ENCODE peak calls at places on chromosomes 3 and 15, in five cellular contexts. One of them, this sample, is unnamed.
A peak's percentile ranks its signal among the peaks of the same experiment; 100 is the strongest.

GRCh38 chr3:159082514-159082913 is 280.7 kb downstream of the MFSD1 start:
- DNase-seq in GM20000: no peak
- DNase-seq in mesenchymal stem cell: peak; percentile 87
- DNase-seq in left lung: no peak
- DNase-seq in PC-9: no peak
- DNase-seq in this sample: no peak

GRCh38 chr15:22794063-22794462 is 7.6 kb downstream of the NIPA1 start:
- DNase-seq in GM20000: no peak
- DNase-seq in PC-9: no peak
- DNase-seq in left lung: no peak
- DNase-seq in mesenchymal stem cell: no peak
- DNase-seq in this sample: no peak

GRCh38 chr3:13017361-13018038 is 55.7 kb downstream of the IQSEC1 start:
- DNase-seq in PC-9: no peak
- DNase-seq in GM20000: no peak
- DNase-seq in left lung: no peak
- DNase-seq in mesenchymal stem cell: no peak
- DNase-seq in this sample: no peak

GRCh38 chr15:100201376-100202280 is 140.1 kb downstream of the ADAMTS17 start:
- DNase-seq in PC-9: no peak
- DNase-seq in GM20000: no peak
- DNase-seq in mesenchymal stem cell: peak; percentile 1
- DNase-seq in left lung: no peak
- DNase-seq in this sample: no peak

GRCh38 chr3:112320698-112321097 is 12.3 kb upstream of the CD200 start:
- DNase-seq in mesenchymal stem cell: no peak
- DNase-seq in left lung: no peak
- DNase-seq in GM20000: no peak
- DNase-seq in PC-9: no peak
- DNase-seq in this sample: no peak

GRCh38 chr3:127207727-127208482 is 15.0 kb downstream of the PRR23E start:
- DNase-seq in GM20000: no peak
- DNase-seq in mesenchymal stem cell: no peak
- DNase-seq in left lung: no peak
- DNase-seq in PC-9: no peak
- DNase-seq in this sample: no peak

GRCh38 chr3:115004201-115005140 is 142.6 kb downstream of the ZBTB20 start:
- DNase-seq in PC-9: no peak
- DNase-seq in GM20000: no peak
- DNase-seq in left lung: no peak
- DNase-seq in mesenchymal stem cell: no peak
- DNase-seq in this sample: no peak

GRCh38 chr15:68572921-68573320 is 5.9 kb upstream of the CORO2B start:
- DNase-seq in mesenchymal stem cell: no peak
- DNase-seq in GM20000: no peak
- DNase-seq in PC-9: no peak
- DNase-seq in left lung: no peak
- DNase-seq in this sample: no peak

GRCh38 chr3:19931180-19931692 is 2.8 kb downstream of the EFHB start:
- DNase-seq in mesenchymal stem cell: peak; percentile 18
- DNase-seq in left lung: no peak
- DNase-seq in GM20000: peak; percentile 53
- DNase-seq in PC-9: no peak
- DNase-seq in this sample: no peak

GRCh38 chr3:36248374-36248773 is 131.9 kb upstream of the STAC start:
- DNase-seq in mesenchymal stem cell: no peak
- DNase-seq in left lung: no peak
- DNase-seq in GM20000: no peak
- DNase-seq in PC-9: no peak
- DNase-seq in this sample: no peak

GRCh38 chr3:5650303-5650702 is 462.8 kb downstream of the EDEM1 start:
- DNase-seq in PC-9: no peak
- DNase-seq in GM20000: no peak
- DNase-seq in mesenchymal stem cell: no peak
- DNase-seq in left lung: no peak
- DNase-seq in this sample: no peak

GRCh38 chr15:51267714-51268105 is 70.7 kb downstream of the CYP19A1 start:
- DNase-seq in left lung: peak; percentile 80
- DNase-seq in PC-9: no peak
- DNase-seq in GM20000: no peak
- DNase-seq in mesenchymal stem cell: no peak
- DNase-seq in this sample: no peak

GRCh38 chr15:43330780-43331086 is 360 bp upstream of the LCMT2 start:
- DNase-seq in mesenchymal stem cell: no peak
- DNase-seq in GM20000: no peak
- DNase-seq in PC-9: no peak
- DNase-seq in left lung: no peak
- DNase-seq in this sample: no peak

GRCh38 chr3:107366766-107367165 is 10.5 kb upstream of the CCDC54 start:
- DNase-seq in mesenchymal stem cell: no peak
- DNase-seq in PC-9: no peak
- DNase-seq in GM20000: no peak
- DNase-seq in left lung: no peak
- DNase-seq in this sample: no peak

GRCh38 chr3:88589131-88589530 is 439.4 kb downstream of the C3orf38 start:
- DNase-seq in mesenchymal stem cell: peak; percentile 72
- DNase-seq in PC-9: no peak
- DNase-seq in GM20000: no peak
- DNase-seq in left lung: no peak
- DNase-seq in this sample: no peak

GRCh38 chr15:92117301-92117731 is 263.8 kb downstream of the SLCO3A1 start:
- DNase-seq in PC-9: no peak
- DNase-seq in mesenchymal stem cell: no peak
- DNase-seq in left lung: no peak
- DNase-seq in GM20000: no peak
- DNase-seq in this sample: no peak

GRCh38 chr3:31142543-31142942 is 248.1 kb upstream of the GADL1 start:
- DNase-seq in left lung: no peak
- DNase-seq in GM20000: no peak
- DNase-seq in mesenchymal stem cell: no peak
- DNase-seq in PC-9: no peak
- DNase-seq in this sample: no peak

GRCh38 chr3:66722675-66723074 is 221.9 kb upstream of the LRIG1 start:
- DNase-seq in PC-9: no peak
- DNase-seq in mesenchymal stem cell: peak; percentile 86
- DNase-seq in left lung: no peak
- DNase-seq in GM20000: no peak
- DNase-seq in this sample: peak; percentile 17

GRCh38 chr15:51168700-51169099 is 74.0 kb upstream of the TNFAIP8L3 start:
- DNase-seq in mesenchymal stem cell: no peak
- DNase-seq in GM20000: no peak
- DNase-seq in PC-9: no peak
- DNase-seq in left lung: no peak
- DNase-seq in this sample: no peak

GRCh38 chr3:125025647-125026046 is 30.1 kb downstream of the HEG1 start:
- DNase-seq in mesenchymal stem cell: no peak
- DNase-seq in PC-9: no peak
- DNase-seq in left lung: no peak
- DNase-seq in GM20000: no peak
- DNase-seq in this sample: no peak

GRCh38 chr3:14608298-14608697 is 43.3 kb upstream of the CCDC174 start:
- DNase-seq in mesenchymal stem cell: no peak
- DNase-seq in GM20000: no peak
- DNase-seq in PC-9: no peak
- DNase-seq in left lung: no peak
- DNase-seq in this sample: no peak

GRCh38 chr3:131038326-131038725 is 11.6 kb downstream of the NEK11 start:
- DNase-seq in left lung: no peak
- DNase-seq in GM20000: no peak
- DNase-seq in mesenchymal stem cell: no peak
- DNase-seq in PC-9: no peak
- DNase-seq in this sample: no peak

GRCh38 chr15:76337047-76337738 is 620 bp downstream of the ISL2 start:
- DNase-seq in left lung: no peak
- DNase-seq in mesenchymal stem cell: peak; percentile 67
- DNase-seq in PC-9: no peak
- DNase-seq in GM20000: peak; percentile 43
- DNase-seq in this sample: no peak

GRCh38 chr3:24242012-24242698 is 252.5 kb downstream of the THRB start:
- DNase-seq in PC-9: peak; percentile 75
- DNase-seq in mesenchymal stem cell: peak; percentile 18
- DNase-seq in left lung: no peak
- DNase-seq in GM20000: no peak
- DNase-seq in this sample: no peak

GRCh38 chr3:33658971-33659848 is 58.8 kb downstream of the CLASP2 start:
- DNase-seq in GM20000: peak; percentile 69
- DNase-seq in PC-9: no peak
- DNase-seq in mesenchymal stem cell: peak; percentile 95
- DNase-seq in left lung: peak; percentile 82
- DNase-seq in this sample: peak; percentile 76

GRCh38 chr15:98774756-98775497 is 126.6 kb downstream of the IGF1R start:
- DNase-seq in mesenchymal stem cell: no peak
- DNase-seq in PC-9: no peak
- DNase-seq in left lung: no peak
- DNase-seq in GM20000: no peak
- DNase-seq in this sample: no peak

GRCh38 chr3:116070102-116070501 is 375.2 kb downstream of the LSAMP start:
- DNase-seq in mesenchymal stem cell: no peak
- DNase-seq in left lung: no peak
- DNase-seq in GM20000: no peak
- DNase-seq in PC-9: no peak
- DNase-seq in this sample: no peak

GRCh38 chr15:45326776-45327175 is 51.6 kb downstream of the GATM start:
- DNase-seq in PC-9: no peak
- DNase-seq in GM20000: no peak
- DNase-seq in left lung: no peak
- DNase-seq in mesenchymal stem cell: no peak
- DNase-seq in this sample: no peak

GRCh38 chr3:33717616-33717865 is 513 bp downstream of the CLASP2 start:
- DNase-seq in PC-9: no peak
- DNase-seq in left lung: peak; percentile 94
- DNase-seq in GM20000: no peak
- DNase-seq in mesenchymal stem cell: no peak
- DNase-seq in this sample: peak; percentile 69

GRCh38 chr15:86121568-86121967 is 41.9 kb downstream of the AGBL1 start:
- DNase-seq in PC-9: no peak
- DNase-seq in left lung: no peak
- DNase-seq in GM20000: no peak
- DNase-seq in mesenchymal stem cell: no peak
- DNase-seq in this sample: no peak

GRCh38 chr3:158748237-158748828 is 16.1 kb upstream of the RARRES1 start:
- DNase-seq in PC-9: peak; percentile 24
- DNase-seq in mesenchymal stem cell: peak; percentile 45
- DNase-seq in GM20000: no peak
- DNase-seq in left lung: no peak
- DNase-seq in this sample: peak; percentile 33

GRCh38 chr3:179175358-179175757 is 27.2 kb downstream of the PIK3CA start:
- DNase-seq in mesenchymal stem cell: no peak
- DNase-seq in PC-9: no peak
- DNase-seq in GM20000: no peak
- DNase-seq in left lung: no peak
- DNase-seq in this sample: no peak

GRCh38 chr3:105369501-105370371 is 3.0 kb downstream of the ALCAM start:
- DNase-seq in GM20000: peak; percentile 30
- DNase-seq in mesenchymal stem cell: peak; percentile 84
- DNase-seq in left lung: peak; percentile 90
- DNase-seq in PC-9: peak; percentile 61
- DNase-seq in this sample: peak; percentile 67

GRCh38 chr3:51621091-51621892 is 49.8 kb upstream of the TEX264 start:
- DNase-seq in PC-9: no peak
- DNase-seq in left lung: no peak
- DNase-seq in mesenchymal stem cell: peak; percentile 39
- DNase-seq in GM20000: no peak
- DNase-seq in this sample: no peak

GRCh38 chr3:99505646-99506269 is 132.6 kb upstream of the COL8A1 start:
- DNase-seq in GM20000: peak; percentile 74
- DNase-seq in PC-9: no peak
- DNase-seq in left lung: no peak
- DNase-seq in mesenchymal stem cell: peak; percentile 99
- DNase-seq in this sample: peak; percentile 40

GRCh38 chr15:56468271-56468912 is 3.5 kb upstream of the MNS1 start:
- DNase-seq in left lung: no peak
- DNase-seq in mesenchymal stem cell: peak; percentile 40
- DNase-seq in GM20000: peak; percentile 53
- DNase-seq in PC-9: no peak
- DNase-seq in this sample: no peak

GRCh38 chr3:18062289-18063025 is 320.0 kb upstream of the TBC1D5 start:
- DNase-seq in mesenchymal stem cell: no peak
- DNase-seq in left lung: peak; percentile 31
- DNase-seq in PC-9: no peak
- DNase-seq in GM20000: no peak
- DNase-seq in this sample: no peak

GRCh38 chr15:28086175-28086703 is 12.9 kb downstream of the OCA2 start:
- DNase-seq in PC-9: no peak
- DNase-seq in left lung: no peak
- DNase-seq in mesenchymal stem cell: peak; percentile 66
- DNase-seq in GM20000: peak; percentile 86
- DNase-seq in this sample: no peak

GRCh38 chr3:127849368-127849767 is 27.1 kb upstream of the MGLL start:
- DNase-seq in left lung: no peak
- DNase-seq in PC-9: no peak
- DNase-seq in mesenchymal stem cell: no peak
- DNase-seq in GM20000: no peak
- DNase-seq in this sample: no peak

This sample was measured in left ventricle myocardium inferior.